ENCODE peak calls at places on chromosomes 3 and 15, in six cellular contexts. One of them, this sample, is unnamed.

GRCh38 chr3:148269816-148270215 is 427.9 kb upstream of the AGTR1 start:
- DNase-seq in kidney tubule cell: no peak
- DNase-seq in AG10803: peak
- DNase-seq in BE2C: no peak
- DNase-seq in hippocampal formation: peak
- DNase-seq in head of caudate nucleus: peak
- DNase-seq in this sample: no peak

GRCh38 chr3:101070260-101071121 is 77.3 kb upstream of the ABI3BP start:
- DNase-seq in head of caudate nucleus: peak
- DNase-seq in hippocampal formation: no peak
- DNase-seq in kidney tubule cell: peak
- DNase-seq in BE2C: peak
- DNase-seq in AG10803: no peak
- DNase-seq in this sample: peak

GRCh38 chr3:111227216-111227615 is 155.6 kb downstream of the NECTIN3 start:
- DNase-seq in AG10803: peak
- DNase-seq in BE2C: no peak
- DNase-seq in head of caudate nucleus: no peak
- DNase-seq in hippocampal formation: no peak
- DNase-seq in kidney tubule cell: peak
- DNase-seq in this sample: no peak

GRCh38 chr3:154799801-154800200 is 280.3 kb upstream of the MME start:
- DNase-seq in AG10803: peak
- DNase-seq in head of caudate nucleus: no peak
- DNase-seq in hippocampal formation: no peak
- DNase-seq in BE2C: no peak
- DNase-seq in kidney tubule cell: no peak
- DNase-seq in this sample: no peak

GRCh38 chr15:63301088-63301487 is 23.7 kb downstream of the APH1B start:
- DNase-seq in kidney tubule cell: peak
- DNase-seq in AG10803: no peak
- DNase-seq in head of caudate nucleus: no peak
- DNase-seq in hippocampal formation: no peak
- DNase-seq in BE2C: no peak
- DNase-seq in this sample: no peak

GRCh38 chr3:9750556-9751411 is 1.0 kb downstream of the OGG1 start:
- DNase-seq in BE2C: no peak
- DNase-seq in head of caudate nucleus: no peak
- DNase-seq in AG10803: peak
- DNase-seq in kidney tubule cell: peak
- DNase-seq in hippocampal formation: no peak
- DNase-seq in this sample: no peak

GRCh38 chr3:89340431-89340830 is 233.0 kb downstream of the EPHA3 start:
- DNase-seq in BE2C: no peak
- DNase-seq in kidney tubule cell: no peak
- DNase-seq in head of caudate nucleus: no peak
- DNase-seq in hippocampal formation: no peak
- DNase-seq in AG10803: no peak
- DNase-seq in this sample: no peak

GRCh38 chr15:63597821-63598220 is 634 bp downstream of the FBXL22 start:
- DNase-seq in AG10803: no peak
- DNase-seq in BE2C: peak
- DNase-seq in kidney tubule cell: no peak
- DNase-seq in hippocampal formation: no peak
- DNase-seq in head of caudate nucleus: no peak
- DNase-seq in this sample: no peak

GRCh38 chr3:46143951-46144473 is 64.1 kb downstream of the CCR1 start:
- DNase-seq in hippocampal formation: peak
- DNase-seq in kidney tubule cell: no peak
- DNase-seq in BE2C: no peak
- DNase-seq in head of caudate nucleus: peak
- DNase-seq in AG10803: no peak
- DNase-seq in this sample: no peak

GRCh38 chr3:141399979-141400971 is 32.0 kb downstream of the ZBTB38 start:
- DNase-seq in kidney tubule cell: no peak
- DNase-seq in head of caudate nucleus: no peak
- DNase-seq in AG10803: peak
- DNase-seq in BE2C: no peak
- DNase-seq in hippocampal formation: no peak
- DNase-seq in this sample: no peak

GRCh38 chr3:142896201-142896755 is 7.4 kb upstream of the PCOLCE2 start:
- DNase-seq in kidney tubule cell: peak
- DNase-seq in hippocampal formation: no peak
- DNase-seq in AG10803: peak
- DNase-seq in BE2C: no peak
- DNase-seq in head of caudate nucleus: no peak
- DNase-seq in this sample: no peak

GRCh38 chr3:155352900-155353490 is 59.5 kb upstream of the STRIT1 start:
- DNase-seq in kidney tubule cell: peak
- DNase-seq in head of caudate nucleus: no peak
- DNase-seq in AG10803: peak
- DNase-seq in hippocampal formation: peak
- DNase-seq in BE2C: no peak
- DNase-seq in this sample: no peak

GRCh38 chr3:24401811-24402185 is 92.9 kb downstream of the THRB start:
- DNase-seq in BE2C: no peak
- DNase-seq in head of caudate nucleus: no peak
- DNase-seq in kidney tubule cell: no peak
- DNase-seq in hippocampal formation: no peak
- DNase-seq in AG10803: no peak
- DNase-seq in this sample: no peak

GRCh38 chr3:43455233-43455632 is 166.6 kb downstream of the ANO10 start:
- DNase-seq in head of caudate nucleus: no peak
- DNase-seq in BE2C: no peak
- DNase-seq in hippocampal formation: no peak
- DNase-seq in AG10803: peak
- DNase-seq in kidney tubule cell: peak
- DNase-seq in this sample: no peak

GRCh38 chr3:129621626-129622417 is 15.3 kb upstream of the PLXND1 start:
- DNase-seq in hippocampal formation: no peak
- DNase-seq in head of caudate nucleus: no peak
- DNase-seq in kidney tubule cell: no peak
- DNase-seq in BE2C: no peak
- DNase-seq in AG10803: no peak
- DNase-seq in this sample: no peak

GRCh38 chr15:66894986-66895780 is 170.2 kb upstream of the SMAD3 start:
- DNase-seq in AG10803: peak
- DNase-seq in kidney tubule cell: peak
- DNase-seq in head of caudate nucleus: no peak
- DNase-seq in BE2C: no peak
- DNase-seq in hippocampal formation: no peak
- DNase-seq in this sample: no peak

GRCh38 chr3:108404409-108404808 is 106.0 kb downstream of the MYH15 start:
- DNase-seq in kidney tubule cell: peak
- DNase-seq in BE2C: no peak
- DNase-seq in head of caudate nucleus: no peak
- DNase-seq in AG10803: no peak
- DNase-seq in hippocampal formation: no peak
- DNase-seq in this sample: no peak

GRCh38 chr3:41328916-41329315 is 129.6 kb downstream of the CTNNB1 start:
- DNase-seq in BE2C: no peak
- DNase-seq in kidney tubule cell: no peak
- DNase-seq in AG10803: peak
- DNase-seq in hippocampal formation: no peak
- DNase-seq in head of caudate nucleus: no peak
- DNase-seq in this sample: no peak

GRCh38 chr15:57015897-57016296 is 97.5 kb downstream of the TCF12 start:
- DNase-seq in BE2C: no peak
- DNase-seq in head of caudate nucleus: no peak
- DNase-seq in AG10803: no peak
- DNase-seq in hippocampal formation: no peak
- DNase-seq in kidney tubule cell: peak
- DNase-seq in this sample: no peak

GRCh38 chr3:125109541-125109925 is 53.7 kb upstream of the HEG1 start:
- DNase-seq in kidney tubule cell: no peak
- DNase-seq in AG10803: no peak
- DNase-seq in head of caudate nucleus: no peak
- DNase-seq in hippocampal formation: no peak
- DNase-seq in BE2C: no peak
- DNase-seq in this sample: no peak

GRCh38 chr3:38168988-38169363 is 3.6 kb downstream of the OXSR1 start:
- DNase-seq in AG10803: peak
- DNase-seq in head of caudate nucleus: no peak
- DNase-seq in BE2C: no peak
- DNase-seq in kidney tubule cell: peak
- DNase-seq in hippocampal formation: no peak
- DNase-seq in this sample: no peak

GRCh38 chr3:71384393-71384792 is 199.1 kb downstream of the FOXP1 start:
- DNase-seq in kidney tubule cell: peak
- DNase-seq in AG10803: no peak
- DNase-seq in BE2C: no peak
- DNase-seq in hippocampal formation: no peak
- DNase-seq in head of caudate nucleus: no peak
- DNase-seq in this sample: no peak